ENCODE peak calls at places on chromosomes 1 and 21, in nine cellular contexts. One of them, this sample, is unnamed.

GRCh38 chr1:20194770-20195463 is 8.6 kb upstream of the PLA2G2C start:
- DNase-seq in ovary: peak
- DNase-seq in neural crest cell: peak
- DNase-seq in mammary epithelial cell: peak
- DNase-seq in pancreas: peak
- DNase-seq in RWPE1: peak
- DNase-seq in astrocyte of the cerebellum: peak
- DNase-seq in OCI-LY7: peak
- DNase-seq in transverse colon: peak
- DNase-seq in this sample: peak

GRCh38 chr21:30340714-30341573 is 3.5 kb upstream of the KRTAP27-1 start:
- DNase-seq in neural crest cell: peak
- DNase-seq in mammary epithelial cell: peak
- DNase-seq in OCI-LY7: peak
- DNase-seq in pancreas: peak
- DNase-seq in transverse colon: peak
- DNase-seq in RWPE1: peak
- DNase-seq in astrocyte of the cerebellum: peak
- DNase-seq in ovary: no peak
- DNase-seq in this sample: peak

GRCh38 chr1:201893431-201893830 is 4.7 kb downstream of the SHISA4 start:
- DNase-seq in ovary: no peak
- DNase-seq in mammary epithelial cell: no peak
- DNase-seq in pancreas: no peak
- DNase-seq in astrocyte of the cerebellum: no peak
- DNase-seq in RWPE1: no peak
- DNase-seq in OCI-LY7: no peak
- DNase-seq in transverse colon: no peak
- DNase-seq in neural crest cell: no peak
- DNase-seq in this sample: no peak

GRCh38 chr21:41427556-41427955 is 1.5 kb downstream of the MX1 start:
- DNase-seq in transverse colon: no peak
- DNase-seq in RWPE1: no peak
- DNase-seq in astrocyte of the cerebellum: no peak
- DNase-seq in OCI-LY7: no peak
- DNase-seq in ovary: no peak
- DNase-seq in mammary epithelial cell: no peak
- DNase-seq in pancreas: no peak
- DNase-seq in neural crest cell: no peak
- DNase-seq in this sample: no peak

GRCh38 chr1:161094481-161094880 is 3.7 kb upstream of the KLHDC9 start:
- DNase-seq in ovary: no peak
- DNase-seq in RWPE1: no peak
- DNase-seq in astrocyte of the cerebellum: no peak
- DNase-seq in neural crest cell: no peak
- DNase-seq in mammary epithelial cell: no peak
- DNase-seq in pancreas: no peak
- DNase-seq in OCI-LY7: no peak
- DNase-seq in transverse colon: no peak
- DNase-seq in this sample: no peak

GRCh38 chr1:91555821-91556531 is 55.3 kb downstream of the CDC7 start:
- DNase-seq in OCI-LY7: no peak
- DNase-seq in RWPE1: no peak
- DNase-seq in transverse colon: no peak
- DNase-seq in mammary epithelial cell: peak
- DNase-seq in neural crest cell: no peak
- DNase-seq in pancreas: no peak
- DNase-seq in astrocyte of the cerebellum: no peak
- DNase-seq in ovary: no peak
- DNase-seq in this sample: peak

GRCh38 chr21:31509108-31510017 is 150.1 kb upstream of the SOD1 start:
- DNase-seq in mammary epithelial cell: peak
- DNase-seq in neural crest cell: peak
- DNase-seq in transverse colon: peak
- DNase-seq in OCI-LY7: peak
- DNase-seq in astrocyte of the cerebellum: no peak
- DNase-seq in ovary: no peak
- DNase-seq in pancreas: no peak
- DNase-seq in RWPE1: peak
- DNase-seq in this sample: peak

GRCh38 chr1:236204043-236204442 is 61.7 kb downstream of the GPR137B start:
- DNase-seq in pancreas: no peak
- DNase-seq in ovary: no peak
- DNase-seq in transverse colon: no peak
- DNase-seq in OCI-LY7: no peak
- DNase-seq in RWPE1: no peak
- DNase-seq in mammary epithelial cell: peak
- DNase-seq in astrocyte of the cerebellum: no peak
- DNase-seq in neural crest cell: no peak
- DNase-seq in this sample: no peak

GRCh38 chr1:153393926-153394325 is 3.1 kb upstream of the S100A8 start:
- DNase-seq in RWPE1: no peak
- DNase-seq in OCI-LY7: no peak
- DNase-seq in ovary: no peak
- DNase-seq in astrocyte of the cerebellum: no peak
- DNase-seq in mammary epithelial cell: no peak
- DNase-seq in pancreas: no peak
- DNase-seq in transverse colon: no peak
- DNase-seq in neural crest cell: no peak
- DNase-seq in this sample: peak

GRCh38 chr1:70895531-70895930 is 152.1 kb downstream of the PTGER3 start:
- DNase-seq in ovary: no peak
- DNase-seq in mammary epithelial cell: no peak
- DNase-seq in neural crest cell: no peak
- DNase-seq in pancreas: no peak
- DNase-seq in transverse colon: no peak
- DNase-seq in RWPE1: no peak
- DNase-seq in astrocyte of the cerebellum: no peak
- DNase-seq in OCI-LY7: no peak
- DNase-seq in this sample: no peak
- TF ChIP-seq CTCF in ovary: no peak
- TF ChIP-seq CTCF in mammary epithelial cell: no peak
- TF ChIP-seq CTCF in neural crest cell: no peak
- TF ChIP-seq CTCF in pancreas: no peak
- TF ChIP-seq CTCF in transverse colon: no peak
- TF ChIP-seq CTCF in RWPE1: no peak
- TF ChIP-seq CTCF in astrocyte of the cerebellum: no peak
- TF ChIP-seq CTCF in OCI-LY7: no peak
- TF ChIP-seq CTCF in this sample: no peak

DNA sequence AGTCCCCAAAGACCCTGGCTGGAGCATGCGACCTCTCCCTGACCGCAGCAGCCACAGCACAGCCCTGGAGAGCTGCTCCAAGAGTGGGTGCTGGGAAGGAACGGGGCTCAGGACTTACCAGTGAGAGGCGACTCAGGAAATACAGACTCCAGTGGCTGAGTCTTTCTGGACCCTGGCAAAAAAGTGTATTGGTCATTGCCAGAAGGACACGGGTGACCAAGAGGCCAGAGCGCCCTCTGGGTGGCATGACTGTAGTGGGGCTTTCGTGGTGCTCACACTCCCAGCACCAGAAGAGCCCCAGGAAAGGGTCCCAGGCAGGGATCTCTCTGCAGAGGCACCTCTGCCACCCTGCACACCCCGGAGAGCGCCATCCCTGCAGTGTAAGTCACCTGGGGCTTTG is 8.9 kb upstream of the PRDM16 start:
- DNase-seq in OCI-LY7: no peak
- DNase-seq in neural crest cell: no peak
- DNase-seq in mammary epithelial cell: no peak
- DNase-seq in RWPE1: no peak
- DNase-seq in pancreas: peak
- DNase-seq in ovary: no peak
- DNase-seq in astrocyte of the cerebellum: no peak
- DNase-seq in transverse colon: no peak
- DNase-seq in this sample: no peak
- TF ChIP-seq CTCF in OCI-LY7: no peak
- TF ChIP-seq CTCF in neural crest cell: no peak
- TF ChIP-seq CTCF in mammary epithelial cell: no peak
- TF ChIP-seq CTCF in RWPE1: no peak
- TF ChIP-seq CTCF in pancreas: no peak
- TF ChIP-seq CTCF in ovary: no peak
- TF ChIP-seq CTCF in astrocyte of the cerebellum: no peak
- TF ChIP-seq CTCF in transverse colon: no peak
- TF ChIP-seq CTCF in this sample: no peak

DNA sequence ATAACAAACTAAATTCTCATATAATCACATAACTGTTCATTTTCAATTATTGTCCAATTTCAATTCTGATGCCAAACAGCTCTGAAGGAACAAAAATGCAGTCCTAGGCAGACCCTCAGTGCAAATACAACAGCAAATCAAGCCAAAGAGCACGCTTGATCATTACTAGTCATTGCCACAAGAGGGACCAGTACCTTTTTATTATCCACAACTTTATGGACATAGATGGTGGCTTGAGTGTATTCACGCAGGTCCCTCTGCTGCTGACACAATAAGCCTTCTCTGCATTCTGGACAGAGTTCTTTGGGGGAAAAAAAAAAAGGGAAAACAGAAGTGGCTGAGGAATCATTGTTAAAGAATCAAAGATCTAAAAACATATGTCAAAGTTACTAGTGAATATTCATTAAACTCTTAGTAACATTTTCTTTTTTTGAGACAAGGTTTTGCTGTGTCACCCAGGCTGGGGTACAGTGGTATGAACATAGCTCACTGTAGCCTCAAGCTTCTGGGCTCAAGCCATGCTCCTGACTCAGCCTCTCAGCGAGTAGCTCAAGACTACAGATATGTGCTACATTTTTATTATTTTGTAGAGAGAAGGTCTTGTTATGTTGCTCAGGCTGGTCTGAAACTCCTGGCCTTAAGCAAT is 34.3 kb upstream of the RAP1GAP start:
- DNase-seq in pancreas: no peak
- DNase-seq in OCI-LY7: peak
- DNase-seq in mammary epithelial cell: peak
- DNase-seq in RWPE1: peak
- DNase-seq in ovary: no peak
- DNase-seq in transverse colon: no peak
- DNase-seq in neural crest cell: no peak
- DNase-seq in astrocyte of the cerebellum: peak
- DNase-seq in this sample: peak
- TF ChIP-seq CTCF in pancreas: peak
- TF ChIP-seq CTCF in OCI-LY7: peak
- TF ChIP-seq CTCF in mammary epithelial cell: peak
- TF ChIP-seq CTCF in RWPE1: peak
- TF ChIP-seq CTCF in ovary: no peak
- TF ChIP-seq CTCF in transverse colon: peak
- TF ChIP-seq CTCF in neural crest cell: peak
- TF ChIP-seq CTCF in astrocyte of the cerebellum: peak
- TF ChIP-seq CTCF in this sample: peak

DNA sequence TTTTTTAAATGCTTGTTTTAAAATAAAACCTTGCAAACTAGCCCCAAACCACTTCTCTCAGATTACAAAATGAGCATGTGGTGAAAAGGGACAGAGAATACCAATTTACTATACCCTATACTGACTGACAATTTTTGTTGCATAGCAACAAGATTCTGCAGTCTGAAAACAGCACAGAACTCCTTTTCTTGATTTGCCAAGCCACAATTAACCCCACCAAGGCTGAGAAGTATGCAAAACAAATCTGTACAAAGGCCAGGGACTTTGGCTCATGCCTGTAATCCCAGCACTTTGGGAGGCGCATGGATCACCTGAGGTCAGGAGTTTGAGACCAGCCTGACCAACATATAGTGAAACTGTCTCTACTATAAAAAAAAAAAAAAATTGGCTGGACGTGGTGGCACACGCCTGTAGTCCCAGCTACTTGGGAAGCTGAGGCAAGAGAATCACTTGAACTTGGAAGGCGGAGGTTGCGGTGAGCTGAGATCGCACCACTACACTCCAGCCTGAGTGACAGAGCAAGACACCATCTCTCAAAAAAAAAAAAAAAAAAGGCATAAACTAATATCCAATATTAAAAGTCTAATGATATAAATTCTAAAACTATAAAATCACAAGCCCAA is 21.8 kb downstream of the ENAH start:
- DNase-seq in neural crest cell: no peak
- DNase-seq in astrocyte of the cerebellum: no peak
- DNase-seq in RWPE1: no peak
- DNase-seq in mammary epithelial cell: no peak
- DNase-seq in ovary: no peak
- DNase-seq in pancreas: no peak
- DNase-seq in OCI-LY7: no peak
- DNase-seq in transverse colon: no peak
- DNase-seq in this sample: no peak
- TF ChIP-seq CTCF in neural crest cell: no peak
- TF ChIP-seq CTCF in astrocyte of the cerebellum: no peak
- TF ChIP-seq CTCF in RWPE1: no peak
- TF ChIP-seq CTCF in mammary epithelial cell: no peak
- TF ChIP-seq CTCF in ovary: no peak
- TF ChIP-seq CTCF in pancreas: no peak
- TF ChIP-seq CTCF in OCI-LY7: no peak
- TF ChIP-seq CTCF in transverse colon: no peak
- TF ChIP-seq CTCF in this sample: no peak

GRCh38 chr1:233518344-233518743 is 95.6 kb upstream of the KCNK1 start:
- DNase-seq in pancreas: no peak
- DNase-seq in RWPE1: peak
- DNase-seq in transverse colon: peak
- DNase-seq in mammary epithelial cell: peak
- DNase-seq in ovary: no peak
- DNase-seq in neural crest cell: peak
- DNase-seq in astrocyte of the cerebellum: no peak
- DNase-seq in OCI-LY7: peak
- DNase-seq in this sample: peak
- TF ChIP-seq CTCF in pancreas: peak
- TF ChIP-seq CTCF in RWPE1: peak
- TF ChIP-seq CTCF in transverse colon: peak
- TF ChIP-seq CTCF in mammary epithelial cell: peak
- TF ChIP-seq CTCF in ovary: no peak
- TF ChIP-seq CTCF in neural crest cell: peak
- TF ChIP-seq CTCF in astrocyte of the cerebellum: peak
- TF ChIP-seq CTCF in OCI-LY7: peak
- TF ChIP-seq CTCF in this sample: peak